ENCODE peak calls at places on chromosome 2, in seven cellular contexts. R, X, A, O, D, Y and K are unnamed samples.
A peak's percentile ranks its signal among the peaks of the same experiment; 100 is the strongest.

GRCh38 chr2:61550375-61551209 is 12.4 kb upstream of the XPO1 start:
- DNase-seq in X (no peak), O (no peak), A (no peak), D (no peak), R (peak; percentile 11), Y (no peak), K (no peak)

GRCh38 chr2:54275541-54275940 is 19.5 kb upstream of the TSPYL6 start:
- DNase-seq in Y (no peak), D (no peak), A (no peak), O (no peak), R (no peak), X (no peak), K (no peak)

GRCh38 chr2:48668992-48669391 is 51.3 kb downstream of the GTF2A1L start:
- DNase-seq in R (no peak), O (no peak), X (no peak), Y (no peak), D (no peak), A (no peak), K (no peak)

GRCh38 chr2:128474962-128475361 is 156.3 kb upstream of the HS6ST1 start:
- DNase-seq in Y (no peak), R (peak; percentile 36), D (no peak), O (no peak), X (no peak), A (no peak), K (no peak)

GRCh38 chr2:54669677-54670484 is 53.6 kb upstream of the EML6 start:
- DNase-seq in A (no peak), R (peak; percentile 72), O (no peak), Y (peak; percentile 90), X (no peak), D (no peak), K (peak; percentile 44)

GRCh38 chr2:16948710-16949109 is 283.1 kb upstream of the CYRIA start:
- DNase-seq in O (no peak), Y (no peak), R (no peak), D (no peak), A (no peak), X (no peak), K (no peak)

GRCh38 chr2:225512873-225513580 is 113.5 kb downstream of the NYAP2 start:
- DNase-seq in X (no peak), R (no peak), D (no peak), Y (peak; percentile 59), O (no peak), A (no peak), K (no peak)

GRCh38 chr2:22487036-22487435 is 897.9 kb upstream of the KLHL29 start:
- DNase-seq in O (no peak), A (no peak), R (no peak), X (no peak), Y (no peak), D (no peak), K (no peak)

GRCh38 chr2:142140434-142140845 is 9.6 kb upstream of the LRP1B start:
- DNase-seq in R (no peak), O (no peak), Y (peak; percentile 57), D (no peak), X (peak; percentile 78), A (no peak), K (no peak)

GRCh38 chr2:9232886-9233285 is 26.3 kb downstream of the ASAP2 start:
- DNase-seq in D (no peak), A (no peak), O (no peak), X (no peak), R (no peak), Y (no peak), K (no peak)

GRCh38 chr2:121498731-121499130 is 31.9 kb upstream of the RNU4ATAC start:
- DNase-seq in X (no peak), D (no peak), Y (no peak), R (no peak), O (no peak), A (no peak), K (no peak)

GRCh38 chr2:106990307-106990706 is 104.3 kb upstream of the ST6GAL2 start:
- DNase-seq in R (no peak), A (no peak), X (peak; percentile 30), D (no peak), Y (peak; percentile 58), O (no peak), K (no peak)